ENCODE peak calls at places on chromosomes 6 and 20, in eight cellular contexts. One of them, this sample, is unnamed.

GRCh38 chr6:56713285-56713684 is 70.6 kb upstream of the DST start:
- DNase-seq in NCI-H774: no peak
- DNase-seq in NCI-H345: no peak
- DNase-seq in foreskin fibroblast: peak
- DNase-seq in ascending aorta: peak
- DNase-seq in NCI-H1694: no peak
- DNase-seq in HFFc6: peak
- DNase-seq in right lobe of liver: no peak
- DNase-seq in this sample: no peak

GRCh38 chr20:61657719-61658377 is 405.8 kb downstream of the CDH4 start:
- DNase-seq in NCI-H774: no peak
- DNase-seq in NCI-H345: no peak
- DNase-seq in foreskin fibroblast: no peak
- DNase-seq in ascending aorta: no peak
- DNase-seq in NCI-H1694: no peak
- DNase-seq in HFFc6: no peak
- DNase-seq in right lobe of liver: no peak
- DNase-seq in this sample: no peak

GRCh38 chr6:38436726-38437465 is 202.8 kb downstream of the BTBD9 start:
- DNase-seq in NCI-H774: no peak
- DNase-seq in NCI-H345: no peak
- DNase-seq in foreskin fibroblast: peak
- DNase-seq in ascending aorta: no peak
- DNase-seq in NCI-H1694: no peak
- DNase-seq in HFFc6: peak
- DNase-seq in right lobe of liver: no peak
- DNase-seq in this sample: no peak

GRCh38 chr20:5041433-5041832 is 40.1 kb upstream of the SLC23A2 start:
- DNase-seq in NCI-H774: no peak
- DNase-seq in NCI-H345: no peak
- DNase-seq in foreskin fibroblast: peak
- DNase-seq in ascending aorta: no peak
- DNase-seq in NCI-H1694: no peak
- DNase-seq in HFFc6: no peak
- DNase-seq in right lobe of liver: no peak
- DNase-seq in this sample: no peak

GRCh38 chr6:20652276-20652675 is 118.0 kb downstream of the CDKAL1 start:
- DNase-seq in NCI-H774: no peak
- DNase-seq in NCI-H345: no peak
- DNase-seq in foreskin fibroblast: no peak
- DNase-seq in ascending aorta: no peak
- DNase-seq in NCI-H1694: no peak
- DNase-seq in HFFc6: no peak
- DNase-seq in right lobe of liver: no peak
- DNase-seq in this sample: no peak

GRCh38 chr6:166635146-166635545 is 8.1 kb upstream of the RPS6KA2 start:
- DNase-seq in NCI-H774: no peak
- DNase-seq in NCI-H345: no peak
- DNase-seq in foreskin fibroblast: no peak
- DNase-seq in ascending aorta: peak
- DNase-seq in NCI-H1694: no peak
- DNase-seq in HFFc6: no peak
- DNase-seq in right lobe of liver: no peak
- DNase-seq in this sample: no peak

GRCh38 chr20:32019156-32019510 is 8.9 kb downstream of the CCM2L start:
- DNase-seq in NCI-H774: peak
- DNase-seq in NCI-H345: peak
- DNase-seq in foreskin fibroblast: no peak
- DNase-seq in ascending aorta: no peak
- DNase-seq in NCI-H1694: no peak
- DNase-seq in HFFc6: no peak
- DNase-seq in right lobe of liver: no peak
- DNase-seq in this sample: no peak

GRCh38 chr6:85684125-85684808 is 41.6 kb upstream of the SYNCRIP start:
- DNase-seq in NCI-H774: no peak
- DNase-seq in NCI-H345: no peak
- DNase-seq in foreskin fibroblast: no peak
- DNase-seq in ascending aorta: no peak
- DNase-seq in NCI-H1694: no peak
- DNase-seq in HFFc6: no peak
- DNase-seq in right lobe of liver: no peak
- DNase-seq in this sample: no peak

GRCh38 chr6:77249560-77249959 is 213.7 kb downstream of the HTR1B start:
- DNase-seq in NCI-H774: no peak
- DNase-seq in NCI-H345: no peak
- DNase-seq in foreskin fibroblast: no peak
- DNase-seq in ascending aorta: no peak
- DNase-seq in NCI-H1694: no peak
- DNase-seq in HFFc6: no peak
- DNase-seq in right lobe of liver: no peak
- DNase-seq in this sample: no peak

GRCh38 chr6:88211446-88211845 is 45.3 kb upstream of the CNR1 start:
- DNase-seq in NCI-H774: no peak
- DNase-seq in NCI-H345: no peak
- DNase-seq in foreskin fibroblast: no peak
- DNase-seq in ascending aorta: no peak
- DNase-seq in NCI-H1694: no peak
- DNase-seq in HFFc6: no peak
- DNase-seq in right lobe of liver: no peak
- DNase-seq in this sample: no peak

GRCh38 chr6:167401525-167402194 is 76.8 kb downstream of the TTLL2 start:
- DNase-seq in NCI-H774: peak
- DNase-seq in NCI-H345: peak
- DNase-seq in foreskin fibroblast: no peak
- DNase-seq in ascending aorta: no peak
- DNase-seq in NCI-H1694: no peak
- DNase-seq in HFFc6: no peak
- DNase-seq in right lobe of liver: peak
- DNase-seq in this sample: peak

GRCh38 chr6:107629545-107630147 is 139.7 kb downstream of the SOBP start:
- DNase-seq in NCI-H774: peak
- DNase-seq in NCI-H345: peak
- DNase-seq in foreskin fibroblast: no peak
- DNase-seq in ascending aorta: no peak
- DNase-seq in NCI-H1694: no peak
- DNase-seq in HFFc6: no peak
- DNase-seq in right lobe of liver: no peak
- DNase-seq in this sample: peak

GRCh38 chr6:107712523-107713213 is 111.4 kb downstream of the SCML4 start:
- DNase-seq in NCI-H774: no peak
- DNase-seq in NCI-H345: no peak
- DNase-seq in foreskin fibroblast: peak
- DNase-seq in ascending aorta: no peak
- DNase-seq in NCI-H1694: no peak
- DNase-seq in HFFc6: peak
- DNase-seq in right lobe of liver: no peak
- DNase-seq in this sample: no peak

GRCh38 chr6:117918454-117918853 is 11.4 kb downstream of the SLC35F1 start:
- DNase-seq in NCI-H774: no peak
- DNase-seq in NCI-H345: no peak
- DNase-seq in foreskin fibroblast: no peak
- DNase-seq in ascending aorta: no peak
- DNase-seq in NCI-H1694: no peak
- DNase-seq in HFFc6: no peak
- DNase-seq in right lobe of liver: no peak
- DNase-seq in this sample: no peak

GRCh38 chr6:13165518-13166186 is 162.7 kb downstream of the TBC1D7 start:
- DNase-seq in NCI-H774: no peak
- DNase-seq in NCI-H345: no peak
- DNase-seq in foreskin fibroblast: no peak
- DNase-seq in ascending aorta: no peak
- DNase-seq in NCI-H1694: no peak
- DNase-seq in HFFc6: no peak
- DNase-seq in right lobe of liver: no peak
- DNase-seq in this sample: no peak

GRCh38 chr6:36118550-36119107 is 11.7 kb upstream of the MAPK13 start:
- DNase-seq in NCI-H774: peak
- DNase-seq in NCI-H345: peak
- DNase-seq in foreskin fibroblast: peak
- DNase-seq in ascending aorta: no peak
- DNase-seq in NCI-H1694: no peak
- DNase-seq in HFFc6: no peak
- DNase-seq in right lobe of liver: peak
- DNase-seq in this sample: no peak

GRCh38 chr6:139027620-139028182 is 844 bp upstream of the ABRACL start:
- DNase-seq in NCI-H774: peak
- DNase-seq in NCI-H345: peak
- DNase-seq in foreskin fibroblast: peak
- DNase-seq in ascending aorta: no peak
- DNase-seq in NCI-H1694: peak
- DNase-seq in HFFc6: peak
- DNase-seq in right lobe of liver: peak
- DNase-seq in this sample: peak

GRCh38 chr20:61045876-61046585 is 206.0 kb upstream of the CDH4 start:
- DNase-seq in NCI-H774: no peak
- DNase-seq in NCI-H345: no peak
- DNase-seq in foreskin fibroblast: no peak
- DNase-seq in ascending aorta: no peak
- DNase-seq in NCI-H1694: no peak
- DNase-seq in HFFc6: no peak
- DNase-seq in right lobe of liver: no peak
- DNase-seq in this sample: no peak

GRCh38 chr6:13005994-13006393 is 289.4 kb downstream of the PHACTR1 start:
- DNase-seq in NCI-H774: no peak
- DNase-seq in NCI-H345: no peak
- DNase-seq in foreskin fibroblast: no peak
- DNase-seq in ascending aorta: no peak
- DNase-seq in NCI-H1694: no peak
- DNase-seq in HFFc6: no peak
- DNase-seq in right lobe of liver: no peak
- DNase-seq in this sample: no peak

GRCh38 chr20:38426006-38426405 is 9.1 kb downstream of the SNHG17 start:
- DNase-seq in NCI-H774: no peak
- DNase-seq in NCI-H345: no peak
- DNase-seq in foreskin fibroblast: peak
- DNase-seq in ascending aorta: peak
- DNase-seq in NCI-H1694: no peak
- DNase-seq in HFFc6: peak
- DNase-seq in right lobe of liver: no peak
- DNase-seq in this sample: no peak

GRCh38 chr6:53433617-53434285 is 85.0 kb upstream of the ELOVL5 start:
- DNase-seq in NCI-H774: no peak
- DNase-seq in NCI-H345: no peak
- DNase-seq in foreskin fibroblast: no peak
- DNase-seq in ascending aorta: no peak
- DNase-seq in NCI-H1694: no peak
- DNase-seq in HFFc6: no peak
- DNase-seq in right lobe of liver: no peak
- DNase-seq in this sample: no peak

GRCh38 chr20:24502661-24503060 is 33.2 kb downstream of the SYNDIG1 start:
- DNase-seq in NCI-H774: no peak
- DNase-seq in NCI-H345: no peak
- DNase-seq in foreskin fibroblast: no peak
- DNase-seq in ascending aorta: no peak
- DNase-seq in NCI-H1694: no peak
- DNase-seq in HFFc6: peak
- DNase-seq in right lobe of liver: no peak
- DNase-seq in this sample: no peak

GRCh38 chr20:17498181-17498580 is 33.0 kb downstream of the BFSP1 start:
- DNase-seq in NCI-H774: no peak
- DNase-seq in NCI-H345: peak
- DNase-seq in foreskin fibroblast: peak
- DNase-seq in ascending aorta: no peak
- DNase-seq in NCI-H1694: no peak
- DNase-seq in HFFc6: peak
- DNase-seq in right lobe of liver: no peak
- DNase-seq in this sample: no peak

GRCh38 chr6:39812853-39813533 is 20.8 kb downstream of the DAAM2 start:
- DNase-seq in NCI-H774: no peak
- DNase-seq in NCI-H345: peak
- DNase-seq in foreskin fibroblast: peak
- DNase-seq in ascending aorta: peak
- DNase-seq in NCI-H1694: no peak
- DNase-seq in HFFc6: peak
- DNase-seq in right lobe of liver: no peak
- DNase-seq in this sample: peak

GRCh38 chr6:114342086-114342825 is 567 bp downstream of the HS3ST5 start:
- DNase-seq in NCI-H774: peak
- DNase-seq in NCI-H345: no peak
- DNase-seq in foreskin fibroblast: peak
- DNase-seq in ascending aorta: no peak
- DNase-seq in NCI-H1694: no peak
- DNase-seq in HFFc6: no peak
- DNase-seq in right lobe of liver: peak
- DNase-seq in this sample: no peak